ENCODE peak calls at places on chromosomes 16 and 17, in six cellular contexts. One of them, this sample, is unnamed.
A peak's percentile ranks its signal among the peaks of the same experiment; 100 is the strongest.

GRCh38 chr17:55688057-55688456 is 34.6 kb downstream of the TMEM100 start:
- DNase-seq in stimulated activated CD8-positive, alpha-beta memory T cell treated with anti-CD3 and anti-CD28 coated beads, Interleukin-7, amount 100 ng/mL, for 1 hour: no peak
- DNase-seq in occipital lobe: no peak
- DNase-seq in BE2C: peak; percentile 40
- DNase-seq in H9: no peak
- DNase-seq in activated CD4-positive, CD25-positive, alpha-beta regulatory T cell: no peak
- DNase-seq in this sample: no peak

GRCh38 chr17:76502326-76503211 is 1.3 kb upstream of the RHBDF2 start:
- DNase-seq in stimulated activated CD8-positive, alpha-beta memory T cell treated with anti-CD3 and anti-CD28 coated beads, Interleukin-7, amount 100 ng/mL, for 1 hour: no peak
- DNase-seq in occipital lobe: no peak
- DNase-seq in BE2C: no peak
- DNase-seq in H9: no peak
- DNase-seq in activated CD4-positive, CD25-positive, alpha-beta regulatory T cell: no peak
- DNase-seq in this sample: no peak

GRCh38 chr17:73194514-73195222 is 1.8 kb downstream of the COG1 start:
- DNase-seq in stimulated activated CD8-positive, alpha-beta memory T cell treated with anti-CD3 and anti-CD28 coated beads, Interleukin-7, amount 100 ng/mL, for 1 hour: no peak
- DNase-seq in occipital lobe: no peak
- DNase-seq in BE2C: no peak
- DNase-seq in H9: no peak
- DNase-seq in activated CD4-positive, CD25-positive, alpha-beta regulatory T cell: no peak
- DNase-seq in this sample: no peak

GRCh38 chr17:2011421-2012371 is 13.4 kb downstream of the RTN4RL1 start:
- DNase-seq in stimulated activated CD8-positive, alpha-beta memory T cell treated with anti-CD3 and anti-CD28 coated beads, Interleukin-7, amount 100 ng/mL, for 1 hour: no peak
- DNase-seq in occipital lobe: no peak
- DNase-seq in BE2C: no peak
- DNase-seq in H9: peak; percentile 77
- DNase-seq in activated CD4-positive, CD25-positive, alpha-beta regulatory T cell: no peak
- DNase-seq in this sample: no peak

GRCh38 chr17:11240041-11240801 is 792 bp upstream of the SHISA6 start:
- DNase-seq in stimulated activated CD8-positive, alpha-beta memory T cell treated with anti-CD3 and anti-CD28 coated beads, Interleukin-7, amount 100 ng/mL, for 1 hour: no peak
- DNase-seq in occipital lobe: no peak
- DNase-seq in BE2C: no peak
- DNase-seq in H9: peak; percentile 78
- DNase-seq in activated CD4-positive, CD25-positive, alpha-beta regulatory T cell: no peak
- DNase-seq in this sample: no peak

GRCh38 chr17:82090549-82091263 is 7.3 kb downstream of the FASN start:
- DNase-seq in stimulated activated CD8-positive, alpha-beta memory T cell treated with anti-CD3 and anti-CD28 coated beads, Interleukin-7, amount 100 ng/mL, for 1 hour: no peak
- DNase-seq in occipital lobe: no peak
- DNase-seq in BE2C: no peak
- DNase-seq in H9: no peak
- DNase-seq in activated CD4-positive, CD25-positive, alpha-beta regulatory T cell: no peak
- DNase-seq in this sample: no peak

GRCh38 chr17:17088104-17088485 is 45.8 kb downstream of the MPRIP start:
- DNase-seq in stimulated activated CD8-positive, alpha-beta memory T cell treated with anti-CD3 and anti-CD28 coated beads, Interleukin-7, amount 100 ng/mL, for 1 hour: no peak
- DNase-seq in occipital lobe: no peak
- DNase-seq in BE2C: no peak
- DNase-seq in H9: no peak
- DNase-seq in activated CD4-positive, CD25-positive, alpha-beta regulatory T cell: no peak
- DNase-seq in this sample: no peak

GRCh38 chr16:64478258-64478906 is 643.5 kb downstream of the CDH11 start:
- DNase-seq in stimulated activated CD8-positive, alpha-beta memory T cell treated with anti-CD3 and anti-CD28 coated beads, Interleukin-7, amount 100 ng/mL, for 1 hour: no peak
- DNase-seq in occipital lobe: no peak
- DNase-seq in BE2C: no peak
- DNase-seq in H9: no peak
- DNase-seq in activated CD4-positive, CD25-positive, alpha-beta regulatory T cell: no peak
- DNase-seq in this sample: no peak

GRCh38 chr16:60199154-60199553 is 1465.0 kb upstream of the GOT2 start:
- DNase-seq in stimulated activated CD8-positive, alpha-beta memory T cell treated with anti-CD3 and anti-CD28 coated beads, Interleukin-7, amount 100 ng/mL, for 1 hour: no peak
- DNase-seq in occipital lobe: no peak
- DNase-seq in BE2C: no peak
- DNase-seq in H9: no peak
- DNase-seq in activated CD4-positive, CD25-positive, alpha-beta regulatory T cell: no peak
- DNase-seq in this sample: no peak

GRCh38 chr16:84973776-84974523 is 37.4 kb downstream of the ZDHHC7 start:
- DNase-seq in stimulated activated CD8-positive, alpha-beta memory T cell treated with anti-CD3 and anti-CD28 coated beads, Interleukin-7, amount 100 ng/mL, for 1 hour: no peak
- DNase-seq in occipital lobe: no peak
- DNase-seq in BE2C: no peak
- DNase-seq in H9: no peak
- DNase-seq in activated CD4-positive, CD25-positive, alpha-beta regulatory T cell: no peak
- DNase-seq in this sample: no peak

GRCh38 chr17:29588561-29589411 is 662 bp downstream of the GIT1 start:
- DNase-seq in stimulated activated CD8-positive, alpha-beta memory T cell treated with anti-CD3 and anti-CD28 coated beads, Interleukin-7, amount 100 ng/mL, for 1 hour: no peak
- DNase-seq in occipital lobe: no peak
- DNase-seq in BE2C: no peak
- DNase-seq in H9: no peak
- DNase-seq in activated CD4-positive, CD25-positive, alpha-beta regulatory T cell: no peak
- DNase-seq in this sample: no peak

GRCh38 chr16:66614161-66614802 is 9.8 kb downstream of the CMTM3 start:
- DNase-seq in stimulated activated CD8-positive, alpha-beta memory T cell treated with anti-CD3 and anti-CD28 coated beads, Interleukin-7, amount 100 ng/mL, for 1 hour: no peak
- DNase-seq in occipital lobe: no peak
- DNase-seq in BE2C: no peak
- DNase-seq in H9: no peak
- DNase-seq in activated CD4-positive, CD25-positive, alpha-beta regulatory T cell: no peak
- DNase-seq in this sample: no peak

GRCh38 chr17:48825446-48826381 is 5.1 kb upstream of the CALCOCO2 start:
- DNase-seq in stimulated activated CD8-positive, alpha-beta memory T cell treated with anti-CD3 and anti-CD28 coated beads, Interleukin-7, amount 100 ng/mL, for 1 hour: no peak
- DNase-seq in occipital lobe: no peak
- DNase-seq in BE2C: no peak
- DNase-seq in H9: no peak
- DNase-seq in activated CD4-positive, CD25-positive, alpha-beta regulatory T cell: no peak
- DNase-seq in this sample: no peak

GRCh38 chr17:21357696-21358095 is 18.5 kb upstream of the KCNJ12 start:
- DNase-seq in stimulated activated CD8-positive, alpha-beta memory T cell treated with anti-CD3 and anti-CD28 coated beads, Interleukin-7, amount 100 ng/mL, for 1 hour: no peak
- DNase-seq in occipital lobe: no peak
- DNase-seq in BE2C: peak; percentile 78
- DNase-seq in H9: no peak
- DNase-seq in activated CD4-positive, CD25-positive, alpha-beta regulatory T cell: no peak
- DNase-seq in this sample: no peak

GRCh38 chr17:20276430-20276829 is 190.9 kb downstream of the LGALS9B start:
- DNase-seq in stimulated activated CD8-positive, alpha-beta memory T cell treated with anti-CD3 and anti-CD28 coated beads, Interleukin-7, amount 100 ng/mL, for 1 hour: no peak
- DNase-seq in occipital lobe: no peak
- DNase-seq in BE2C: no peak
- DNase-seq in H9: no peak
- DNase-seq in activated CD4-positive, CD25-positive, alpha-beta regulatory T cell: no peak
- DNase-seq in this sample: no peak

GRCh38 chr17:28718317-28718672 is 627 bp upstream of the RAB34 start:
- DNase-seq in stimulated activated CD8-positive, alpha-beta memory T cell treated with anti-CD3 and anti-CD28 coated beads, Interleukin-7, amount 100 ng/mL, for 1 hour: no peak
- DNase-seq in occipital lobe: no peak
- DNase-seq in BE2C: no peak
- DNase-seq in H9: no peak
- DNase-seq in activated CD4-positive, CD25-positive, alpha-beta regulatory T cell: no peak
- DNase-seq in this sample: no peak

GRCh38 chr17:427327-427726 is 74.7 kb upstream of the RPH3AL start:
- DNase-seq in stimulated activated CD8-positive, alpha-beta memory T cell treated with anti-CD3 and anti-CD28 coated beads, Interleukin-7, amount 100 ng/mL, for 1 hour: no peak
- DNase-seq in occipital lobe: no peak
- DNase-seq in BE2C: no peak
- DNase-seq in H9: no peak
- DNase-seq in activated CD4-positive, CD25-positive, alpha-beta regulatory T cell: no peak
- DNase-seq in this sample: no peak

GRCh38 chr16:23434380-23434779 is 18.6 kb downstream of the COG7 start:
- DNase-seq in stimulated activated CD8-positive, alpha-beta memory T cell treated with anti-CD3 and anti-CD28 coated beads, Interleukin-7, amount 100 ng/mL, for 1 hour: no peak
- DNase-seq in occipital lobe: no peak
- DNase-seq in BE2C: peak; percentile 20
- DNase-seq in H9: no peak
- DNase-seq in activated CD4-positive, CD25-positive, alpha-beta regulatory T cell: no peak
- DNase-seq in this sample: peak; percentile 63

GRCh38 chr17:14308965-14309879 is 8.3 kb downstream of the HS3ST3B1 start:
- DNase-seq in stimulated activated CD8-positive, alpha-beta memory T cell treated with anti-CD3 and anti-CD28 coated beads, Interleukin-7, amount 100 ng/mL, for 1 hour: peak; percentile 76
- DNase-seq in occipital lobe: peak; percentile 69
- DNase-seq in BE2C: peak; percentile 80
- DNase-seq in H9: peak; percentile 100
- DNase-seq in activated CD4-positive, CD25-positive, alpha-beta regulatory T cell: peak; percentile 83
- DNase-seq in this sample: peak; percentile 49

GRCh38 chr16:85294810-85295508 is 182.7 kb upstream of the CIBAR2 start:
- DNase-seq in stimulated activated CD8-positive, alpha-beta memory T cell treated with anti-CD3 and anti-CD28 coated beads, Interleukin-7, amount 100 ng/mL, for 1 hour: no peak
- DNase-seq in occipital lobe: no peak
- DNase-seq in BE2C: no peak
- DNase-seq in H9: no peak
- DNase-seq in activated CD4-positive, CD25-positive, alpha-beta regulatory T cell: no peak
- DNase-seq in this sample: no peak